ENCODE peak calls at places on chromosome 15, in nine cellular contexts. S is choroid plexus epithelial cell, Z is osteocyte, C is fibroblast of lung, Y is astrocyte of the spinal cord, O is kidney epithelial cell, X is neural crest cell, A is AG04450, W is GM20000. J is an unnamed sample.

GRCh38 chr15:85615930-85616329 is 178.8 kb downstream of the KLHL25 start:
- DNase-seq in X (no peak), Y (peak), Z (no peak), S (peak), C (peak), W (peak), O (no peak), A (no peak), J (no peak)

GRCh38 chr15:34609658-34610057 is 26.2 kb upstream of the GOLGA8B start:
- DNase-seq in O (no peak), A (no peak), S (no peak), Z (no peak), W (no peak), Y (no peak), X (no peak), C (no peak), J (no peak)

GRCh38 chr15:70203981-70204560 is 106.4 kb upstream of the TLE3 start:
- DNase-seq in W (no peak), S (no peak), O (no peak), C (no peak), A (no peak), X (no peak), Z (no peak), Y (no peak), J (no peak)

GRCh38 chr15:48393650-48394049 is 62.4 kb downstream of the DUT start:
- DNase-seq in W (no peak), S (peak), Y (peak), O (no peak), X (no peak), A (no peak), C (peak), Z (peak), J (no peak)

GRCh38 chr15:90074023-90074422 is 28.2 kb downstream of the IDH2 start:
- DNase-seq in Z (no peak), X (no peak), W (no peak), S (no peak), A (no peak), Y (no peak), C (no peak), O (no peak), J (no peak)

GRCh38 chr15:66849393-66849745 is 147.3 kb downstream of the SMAD6 start:
- DNase-seq in Z (no peak), C (no peak), Y (no peak), S (no peak), W (no peak), O (no peak), A (no peak), X (no peak), J (no peak)

GRCh38 chr15:45457641-45458539 is 64.7 kb downstream of the SLC30A4 start:
- DNase-seq in A (peak), Z (peak), O (no peak), C (peak), X (peak), Y (peak), W (peak), S (peak), J (no peak)

GRCh38 chr15:62524848-62525247 is 359.8 kb upstream of the C2CD4B start:
- DNase-seq in A (no peak), S (no peak), O (no peak), W (no peak), X (no peak), Y (no peak), C (no peak), Z (no peak), J (no peak)

GRCh38 chr15:95996494-95996893 is 334.0 kb upstream of the NR2F2 start:
- DNase-seq in S (no peak), X (no peak), O (no peak), A (no peak), Y (peak), W (no peak), C (peak), Z (no peak), J (no peak)

GRCh38 chr15:96273317-96274086 is 57.0 kb upstream of the NR2F2 start:
- DNase-seq in Y (peak), X (no peak), A (peak), W (no peak), O (peak), S (peak), Z (no peak), C (peak), J (peak)

GRCh38 chr15:80554526-80554925 is 140.6 kb upstream of the ABHD17C start:
- DNase-seq in Z (no peak), Y (no peak), O (no peak), C (no peak), W (no peak), X (no peak), A (no peak), S (no peak), J (no peak)

GRCh38 chr15:90232941-90233700 is 620 bp downstream of the CIB1 start:
- DNase-seq in W (peak), S (peak), Z (no peak), Y (peak), O (no peak), C (peak), A (no peak), X (peak), J (no peak)

GRCh38 chr15:58543664-58544335 is 112.0 kb downstream of the LIPC start:
- DNase-seq in X (no peak), O (no peak), S (no peak), C (no peak), A (no peak), W (no peak), Y (no peak), Z (no peak), J (no peak)

GRCh38 chr15:36407647-36408046 is 171.8 kb upstream of the CDIN1 start:
- DNase-seq in Z (no peak), S (peak), O (peak), C (peak), Y (peak), A (peak), X (no peak), W (no peak), J (peak)

GRCh38 chr15:101600024-101600423 is 52.2 kb downstream of the TM2D3 start:
- DNase-seq in S (no peak), W (no peak), Y (no peak), X (no peak), C (no peak), A (no peak), Z (no peak), O (no peak), J (no peak)

GRCh38 chr15:43872416-43873020 is 45.7 kb downstream of the WDR76 start:
- DNase-seq in S (peak), X (peak), Y (peak), C (peak), W (no peak), O (peak), Z (no peak), A (peak), J (peak)

GRCh38 chr15:100703032-100703578 is 100.7 kb downstream of the ASB7 start:
- DNase-seq in Z (no peak), W (peak), C (peak), X (no peak), A (peak), S (peak), Y (peak), O (no peak), J (no peak)

GRCh38 chr15:84908564-84908963 is 24.1 kb downstream of the SLC28A1 start:
- DNase-seq in O (no peak), A (no peak), Z (no peak), Y (no peak), S (no peak), C (no peak), W (no peak), X (no peak), J (no peak)

GRCh38 chr15:68650901-68651709 is 72.3 kb downstream of the CORO2B start:
- DNase-seq in X (peak), S (peak), O (no peak), C (no peak), W (peak), Y (no peak), Z (no peak), A (no peak), J (no peak)

GRCh38 chr15:29677871-29678431 is 144.3 kb downstream of the TJP1 start:
- DNase-seq in A (no peak), W (no peak), S (no peak), Y (no peak), C (no peak), O (no peak), Z (peak), X (no peak), J (no peak)

GRCh38 chr15:96064351-96064756 is 266.1 kb upstream of the NR2F2 start:
- DNase-seq in W (no peak), Y (no peak), C (no peak), Z (no peak), S (peak), O (no peak), X (no peak), A (peak), J (no peak)

GRCh38 chr15:96360581-96361308 is 30.2 kb downstream of the NR2F2 start:
- DNase-seq in C (no peak), A (no peak), S (no peak), Z (no peak), O (no peak), X (no peak), Y (no peak), W (no peak), J (no peak)

GRCh38 chr15:88303455-88303854 is 46.9 kb upstream of the NTRK3 start:
- DNase-seq in C (no peak), W (no peak), Y (no peak), X (no peak), O (no peak), S (no peak), A (no peak), Z (no peak), J (no peak)

GRCh38 chr15:51848811-51849210 is 19.4 kb downstream of the TMOD3 start:
- DNase-seq in A (no peak), W (no peak), S (no peak), C (no peak), X (no peak), Z (no peak), Y (no peak), O (no peak), J (no peak)

GRCh38 chr15:62359416-62359815 is 194.3 kb upstream of the C2CD4B start:
- DNase-seq in S (no peak), W (no peak), C (no peak), X (no peak), O (no peak), A (no peak), Z (no peak), Y (no peak), J (no peak)

GRCh38 chr15:65385868-65386253 is 8.1 kb upstream of the IGDCC3 start:
- DNase-seq in Z (no peak), A (no peak), X (no peak), Y (no peak), C (no peak), O (no peak), S (peak), W (no peak), J (no peak)
- TF ChIP-seq CTCF in Z (no peak), A (no peak), X (no peak), Y (no peak), C (no peak), O (no peak), S (no peak), W (no peak), J (no peak)

GRCh38 chr15:60932051-60932915 is 296.8 kb downstream of the RORA start:
- DNase-seq in A (no peak), C (peak), W (no peak), S (peak), O (peak), Z (no peak), X (no peak), Y (peak), J (peak)
- TF ChIP-seq CTCF in A (no peak), C (no peak), W (no peak), S (no peak), O (no peak), Z (no peak), X (no peak), Y (peak), J (no peak)

GRCh38 chr15:27238209-27238608 is 267.2 kb downstream of the GABRG3 start:
- DNase-seq in Z (no peak), C (no peak), W (no peak), A (no peak), O (no peak), S (no peak), X (no peak), Y (no peak), J (no peak)
- TF ChIP-seq CTCF in Z (no peak), C (no peak), W (no peak), A (no peak), O (no peak), S (no peak), X (no peak), Y (no peak), J (no peak)

GRCh38 chr15:78837131-78837530 is 25.9 kb upstream of the ADAMTS7 start:
- DNase-seq in W (no peak), Y (no peak), O (no peak), A (no peak), Z (no peak), X (no peak), S (no peak), C (no peak), J (no peak)

GRCh38 chr15:78836333-78836732 is 25.1 kb upstream of the ADAMTS7 start:
- DNase-seq in X (no peak), W (no peak), Y (no peak), C (no peak), O (no peak), S (no peak), Z (no peak), A (no peak), J (no peak)

GRCh38 chr15:78840661-78841060 is 29.4 kb upstream of the ADAMTS7 start:
- DNase-seq in W (peak), X (no peak), Y (no peak), O (peak), Z (no peak), A (no peak), S (no peak), C (peak), J (no peak)

GRCh38 chr15:78838480-78838879 is 27.2 kb upstream of the ADAMTS7 start:
- DNase-seq in S (no peak), W (no peak), Z (no peak), Y (no peak), A (no peak), C (no peak), X (no peak), O (no peak), J (no peak)

GRCh38 chr15:78837543-78837942 is 26.3 kb upstream of the ADAMTS7 start:
- DNase-seq in Y (no peak), S (no peak), W (no peak), C (no peak), Z (no peak), X (no peak), O (no peak), A (no peak), J (no peak)
- TF ChIP-seq CTCF in Y (no peak), S (no peak), W (no peak), C (no peak), Z (no peak), X (no peak), O (no peak), A (no peak), J (no peak)

GRCh38 chr15:73323956-73324355 is 44.8 kb downstream of the HCN4 start:
- DNase-seq in O (no peak), S (no peak), A (no peak), Z (no peak), Y (no peak), C (no peak), X (no peak), W (no peak), J (no peak)

GRCh38 chr15:73326157-73326556 is 42.6 kb downstream of the HCN4 start:
- DNase-seq in C (no peak), W (no peak), Z (no peak), Y (no peak), O (no peak), A (no peak), S (no peak), X (no peak), J (no peak)

GRCh38 chr15:73323374-73323955 is 45.3 kb downstream of the HCN4 start:
- DNase-seq in Y (no peak), Z (no peak), W (no peak), O (no peak), S (no peak), C (no peak), X (no peak), A (no peak), J (no peak)

GRCh38 chr15:73324496-73325170 is 44.1 kb downstream of the HCN4 start:
- DNase-seq in A (no peak), C (no peak), S (no peak), W (no peak), Z (no peak), O (no peak), Y (no peak), X (no peak), J (no peak)

DNA sequence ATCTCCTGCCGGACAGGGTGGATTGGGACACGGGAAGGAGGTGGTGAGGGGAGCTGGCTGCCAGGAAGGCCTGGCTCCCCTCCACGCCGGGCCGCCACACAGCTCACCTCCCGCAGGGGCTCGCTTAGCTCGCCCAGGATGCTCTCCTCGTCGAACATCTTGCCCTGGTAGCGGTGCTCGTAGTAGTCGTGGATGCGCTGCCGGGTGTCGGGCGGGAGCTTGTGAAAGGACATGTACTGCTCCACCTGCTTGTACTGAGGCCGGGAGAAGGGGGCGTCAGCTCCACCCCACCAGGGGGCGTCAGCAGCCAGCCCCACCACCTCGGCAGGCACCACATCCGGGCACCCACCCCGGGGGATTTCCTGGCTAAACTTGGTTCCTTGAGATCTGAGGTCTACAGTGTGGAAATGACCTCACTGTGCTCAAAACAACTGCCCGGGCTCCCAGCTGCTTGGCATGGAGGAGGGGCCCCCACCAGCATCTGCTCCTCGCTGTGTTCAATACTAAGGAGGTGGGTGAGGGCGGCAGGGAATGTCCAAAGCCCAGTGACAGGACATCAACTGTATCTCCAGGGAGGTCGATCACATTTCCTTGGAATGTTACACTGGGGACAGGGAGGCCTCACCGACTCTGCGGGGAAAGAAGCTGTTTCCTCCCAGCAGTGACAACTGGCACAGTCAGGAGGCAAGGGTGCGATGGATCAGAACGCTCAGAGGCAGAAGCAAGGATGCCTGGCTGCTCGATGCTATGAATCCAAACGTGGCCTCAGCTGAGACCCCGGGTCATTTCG is 43.4 kb downstream of the HCN4 start:
- DNase-seq in O (no peak), C (no peak), Y (no peak), A (no peak), S (no peak), X (no peak), Z (no peak), W (peak), J (no peak)
- TF ChIP-seq CTCF in O (peak), C (no peak), Y (no peak), A (no peak), S (no peak), X (peak), Z (peak), W (no peak), J (no peak)

GRCh38 chr15:98312913-98313312 is 335.4 kb upstream of the IGF1R start:
- DNase-seq in C (no peak), Z (no peak), A (no peak), O (no peak), S (no peak), X (no peak), Y (no peak), W (no peak), J (no peak)

GRCh38 chr15:98311566-98312188 is 336.7 kb upstream of the IGF1R start:
- DNase-seq in Z (peak), S (peak), C (peak), O (no peak), W (peak), A (peak), Y (peak), X (peak), J (peak)

GRCh38 chr15:98304366-98304765 is 343.9 kb downstream of the ARRDC4 start:
- DNase-seq in X (no peak), W (no peak), S (no peak), Y (no peak), A (no peak), C (no peak), Z (no peak), O (no peak), J (no peak)

DNA sequence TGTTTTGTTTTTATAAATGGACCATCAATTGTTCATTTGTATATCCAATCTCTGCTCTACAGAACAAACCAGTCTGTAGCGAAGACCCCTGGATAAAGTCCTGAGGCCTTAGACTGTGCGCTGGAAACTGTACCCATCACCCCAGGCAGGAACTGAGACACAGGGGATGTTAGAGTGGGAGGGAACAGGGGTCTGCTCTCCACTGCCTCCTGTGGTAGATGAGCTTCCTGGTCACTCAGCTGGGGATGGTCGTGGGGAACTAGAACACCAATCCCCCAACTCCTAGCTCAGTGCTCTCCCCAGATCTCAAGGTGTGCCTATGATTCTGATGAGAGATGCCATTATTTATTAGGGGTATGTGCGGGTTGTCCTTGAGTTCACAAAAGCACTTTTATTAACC is 340.2 kb upstream of the IGF1R start:
- DNase-seq in Y (no peak), S (no peak), O (no peak), X (no peak), Z (peak), C (no peak), W (no peak), A (no peak), J (no peak)
- TF ChIP-seq CTCF in Y (no peak), S (peak), O (no peak), X (peak), Z (no peak), C (no peak), W (no peak), A (no peak), J (no peak)

J was measured in AG04449.